ENCODE peak calls at places on chromosome 4, in ten cellular contexts. D is SK-N-SH, W is H1, G is ovary, Q is transverse colon, L is K562, K is sigmoid colon, H is tibial nerve, P is A549, U is suprapubic skin. O is an unnamed sample.

GRCh38 chr4:169253904-169254303 is 16.9 kb downstream of the SH3RF1 start:
- DNase-seq in Q (no peak), G (no peak), L (no peak), H (no peak), D (no peak), U (no peak), W (no peak), K (no peak), P (peak; percentile 51), O (no peak)

GRCh38 chr4:107666134-107666533 is 53.9 kb downstream of the PAPSS1 start:
- DNase-seq in G (no peak), U (no peak), W (no peak), Q (no peak), H (no peak), D (peak; percentile 2), L (no peak), P (peak; percentile 5), K (no peak), O (no peak)

GRCh38 chr4:169410839-169411770 is 140.3 kb upstream of the SH3RF1 start:
- DNase-seq in P (peak; percentile 1), K (no peak), G (no peak), W (no peak), D (peak; percentile 10), Q (peak; percentile 18), U (no peak), L (no peak), H (no peak), O (no peak)

GRCh38 chr4:168019019-168019651 is 73.2 kb upstream of the ANXA10 start:
- DNase-seq in G (no peak), K (no peak), H (no peak), P (no peak), Q (no peak), D (no peak), L (no peak), U (no peak), W (no peak), O (no peak)

GRCh38 chr4:8916914-8917305 is 45.3 kb upstream of the HMX1 start:
- DNase-seq in L (no peak), D (no peak), P (no peak), Q (no peak), W (no peak), U (no peak), H (no peak), G (peak; percentile 4), K (no peak), O (no peak)

GRCh38 chr4:154743683-154744340 is at the start of gene LRAT:
- DNase-seq in D (peak; percentile 68), L (peak; percentile 50), W (peak; percentile 91), H (no peak), G (no peak), P (peak; percentile 10), Q (peak; percentile 72), K (peak; percentile 73), U (no peak), O (peak; percentile 91)

GRCh38 chr4:176044589-176044951 is 21.1 kb upstream of the WDR17 start:
- DNase-seq in W (no peak), L (no peak), H (no peak), K (no peak), D (no peak), Q (no peak), G (no peak), U (no peak), P (no peak), O (no peak)

GRCh38 chr4:25441519-25442117 is 64.6 kb downstream of the ANAPC4 start:
- DNase-seq in P (peak; percentile 66), H (no peak), W (peak; percentile 77), G (peak; percentile 32), K (no peak), Q (peak; percentile 57), D (peak; percentile 52), U (no peak), L (peak; percentile 45), O (no peak)

GRCh38 chr4:10364194-10364593 is 93.0 kb downstream of the ZNF518B start:
- DNase-seq in H (no peak), U (no peak), W (no peak), L (no peak), P (no peak), G (no peak), Q (no peak), D (no peak), K (no peak), O (no peak)

GRCh38 chr4:67721770-67722597 is 21.0 kb upstream of the UBA6 start:
- DNase-seq in W (no peak), L (no peak), K (no peak), H (no peak), G (no peak), U (no peak), P (peak; percentile 22), D (no peak), Q (no peak), O (no peak)

GRCh38 chr4:154503598-154503997 is 12.0 kb upstream of the DCHS2 start:
- DNase-seq in L (peak; percentile 37), D (peak; percentile 17), U (no peak), P (peak; percentile 30), K (no peak), H (no peak), Q (no peak), G (no peak), W (no peak), O (no peak)

GRCh38 chr4:24771241-24771640 is 24.1 kb upstream of the SOD3 start:
- DNase-seq in L (no peak), Q (no peak), U (no peak), H (no peak), G (no peak), D (no peak), K (no peak), W (no peak), P (no peak), O (no peak)

DNA sequence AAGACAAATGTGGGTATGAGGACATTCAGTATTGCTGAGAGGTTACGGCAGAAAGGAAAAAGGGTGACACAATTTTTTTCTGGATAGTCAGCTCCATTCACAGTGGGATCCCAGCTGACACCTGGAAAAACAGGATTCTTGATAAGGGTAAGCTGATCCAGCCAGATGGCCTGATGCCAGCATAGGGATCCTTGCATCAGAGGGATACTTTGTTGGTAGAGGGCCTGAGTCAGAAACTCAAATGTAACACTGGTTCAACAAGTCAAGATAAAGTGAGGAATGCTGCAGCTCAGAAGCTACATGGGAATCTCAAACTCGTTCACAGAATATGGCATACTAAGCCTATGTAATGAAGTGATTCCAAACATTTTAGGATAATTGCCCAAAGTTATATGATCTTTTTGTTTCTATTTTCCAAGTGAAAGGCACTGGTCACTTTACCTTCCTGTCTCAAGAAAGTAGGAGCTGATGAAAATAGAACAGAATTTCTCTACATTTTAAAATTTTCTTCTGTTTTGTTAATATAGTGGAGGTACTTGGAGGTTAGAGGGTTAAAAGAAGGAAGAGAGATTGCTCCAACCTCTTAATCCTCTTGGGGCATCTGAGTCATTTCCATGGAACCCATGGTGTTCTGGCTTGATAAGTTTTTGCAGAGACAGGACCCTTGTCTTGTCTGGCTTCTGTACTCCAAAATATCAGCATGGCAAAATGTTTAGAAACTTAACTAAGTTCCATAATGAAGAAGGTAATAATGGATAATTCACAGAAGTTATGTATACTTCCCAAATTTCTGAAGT is 727.0 kb downstream of the C4orf33 start:
- DNase-seq in W (no peak), D (no peak), P (no peak), G (no peak), K (no peak), H (peak; percentile 13), L (no peak), U (no peak), Q (no peak), O (peak; percentile 53)
- TF ChIP-seq EP300 in W (no peak), D (no peak), P (no peak), G (no peak), K (no peak), H (no peak), L (no peak), U (no peak), Q (no peak), O (no peak)

DNA sequence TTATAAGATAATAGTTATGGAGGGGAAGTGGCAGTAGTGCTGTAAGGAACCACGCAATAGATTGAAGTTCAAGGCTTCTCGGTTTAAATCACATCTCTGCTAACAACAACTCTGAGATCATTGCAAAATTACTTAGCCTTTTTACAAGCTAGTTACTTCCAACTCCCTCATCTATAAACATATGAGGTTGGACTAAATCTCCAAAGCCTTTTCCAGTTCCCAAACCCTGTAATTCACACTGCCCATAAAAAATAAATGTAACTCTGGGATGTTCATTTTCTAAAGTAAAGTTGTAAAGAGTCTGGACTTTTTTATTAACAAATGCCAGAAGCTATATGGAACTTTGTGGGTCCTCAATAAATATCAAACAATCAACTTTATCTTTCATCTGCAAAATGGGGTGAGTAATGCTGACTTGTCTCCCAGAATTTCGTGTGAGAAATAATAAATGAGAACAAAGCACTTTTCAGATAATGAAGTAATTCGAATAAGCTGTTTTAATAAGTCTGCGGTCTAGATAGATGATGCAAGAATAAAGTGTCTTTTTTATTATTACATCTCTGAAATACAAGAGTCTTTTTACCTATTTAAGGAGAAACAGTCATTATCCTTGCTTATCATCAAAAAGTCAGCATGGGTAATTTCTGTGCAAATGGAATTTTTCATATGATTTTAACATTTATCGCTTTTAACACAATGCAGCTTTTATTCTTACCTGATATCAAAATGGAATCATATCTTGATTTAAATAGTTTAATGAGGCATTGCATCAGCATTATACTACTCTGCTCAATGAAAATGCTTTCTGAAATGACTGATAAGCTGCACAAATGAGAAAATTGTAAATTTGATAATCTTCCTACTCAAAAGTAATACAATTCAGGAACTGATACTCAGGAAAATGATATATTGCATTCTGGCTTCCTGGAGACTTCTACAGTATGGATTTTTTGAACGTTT is 252.6 kb downstream of the BANK1 start:
- DNase-seq in U (no peak), L (no peak), P (no peak), W (no peak), K (no peak), G (no peak), H (no peak), Q (no peak), D (peak; percentile 4), O (no peak)
- H3K27ac ChIP-seq in U (no peak overlapping the region), L (no peak overlapping the region), P (no peak overlapping the region), W (no peak overlapping the region), K (no peak overlapping the region), G (no peak overlapping the region), H (no peak overlapping the region), Q (no peak overlapping the region), D (peak overlapping the region; percentile 27), O (no peak overlapping the region)

GRCh38 chr4:76589872-76590846 is 155.1 kb downstream of the SHROOM3 start:
- DNase-seq in H (no peak), Q (peak; percentile 51), P (peak; percentile 71), G (peak; percentile 34), U (no peak), D (peak; percentile 34), W (peak; percentile 63), K (no peak), L (no peak), O (no peak)
- TF ChIP-seq EP300 in H (no peak), Q (no peak), P (no peak), G (no peak), U (no peak), D (peak; percentile 81), W (peak; percentile 90), K (no peak), L (no peak), O (peak; percentile 54)

DNA sequence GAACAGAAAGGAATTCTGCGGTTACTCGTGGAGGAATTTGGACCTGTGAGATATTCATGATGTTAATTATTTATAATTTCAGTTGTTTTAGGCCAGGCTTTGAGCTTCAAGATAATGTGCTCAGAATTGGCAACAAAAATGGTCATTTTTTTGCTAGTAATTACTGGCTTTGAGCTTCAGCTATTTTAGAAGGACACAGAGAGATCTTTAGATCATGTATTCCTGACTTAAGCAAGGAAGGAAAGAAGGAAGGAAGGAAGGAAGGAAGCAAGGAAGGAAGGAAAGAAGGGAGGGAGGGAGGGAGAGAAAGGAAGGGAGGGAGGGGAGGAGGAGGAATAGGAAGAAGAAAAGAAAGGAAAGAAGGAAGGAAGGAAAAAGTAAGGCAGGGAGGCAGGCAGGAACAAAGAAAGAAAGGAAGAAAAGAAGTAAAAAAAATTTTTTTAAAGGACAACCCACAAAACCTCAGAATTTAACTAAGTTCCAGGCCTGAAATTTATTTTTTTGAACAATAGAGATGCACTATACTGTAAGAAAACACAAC is 277.9 kb upstream of the KLF3 start:
- DNase-seq in W (no peak), U (no peak), K (no peak), Q (no peak), L (no peak), P (no peak), D (no peak), H (no peak), G (no peak), O (no peak)
- H3K27ac ChIP-seq in W (no peak overlapping the region), U (peak overlapping the region; percentile 40), K (peak overlapping the region; percentile 19), Q (peak overlapping the region; percentile 76), L (peak overlapping the region; percentile 30), P (peak overlapping the region; percentile 62), D (no peak overlapping the region), H (peak overlapping the region; percentile 55), G (no peak overlapping the region), O (no peak overlapping the region)